ENCODE peak calls at places on chromosomes 16 and 17, in eight cellular contexts. One of them, this sample, is unnamed. For H3K9me3, the result is how much of the 10 kb centered on the place peaks cover.

GRCh38 chr17:45127209-45127582 is 5.1 kb downstream of the PLCD3 start:
- DNase-seq in neural progenitor cell: no peak
- DNase-seq in GM23248: no peak
- DNase-seq in cardiac muscle cell: peak
- DNase-seq in colonic mucosa: peak
- DNase-seq in CD4-positive, alpha-beta T cell: no peak
- DNase-seq in AG04450: no peak
- DNase-seq in heart right ventricle: no peak
- DNase-seq in this sample: peak

GRCh38 chr17:57935833-57936807 is 19.1 kb downstream of the CUEDC1 start:
- DNase-seq in neural progenitor cell: peak
- DNase-seq in GM23248: peak
- DNase-seq in cardiac muscle cell: peak
- DNase-seq in colonic mucosa: no peak
- DNase-seq in CD4-positive, alpha-beta T cell: no peak
- DNase-seq in AG04450: no peak
- DNase-seq in heart right ventricle: peak
- DNase-seq in this sample: no peak

GRCh38 chr16:82864332-82865040 is 237.7 kb downstream of the CDH13 start:
- DNase-seq in neural progenitor cell: no peak
- DNase-seq in GM23248: no peak
- DNase-seq in cardiac muscle cell: no peak
- DNase-seq in colonic mucosa: peak
- DNase-seq in CD4-positive, alpha-beta T cell: no peak
- DNase-seq in AG04450: no peak
- DNase-seq in heart right ventricle: no peak
- DNase-seq in this sample: no peak

GRCh38 chr16:88904676-88905365 is 38.4 kb upstream of the PABPN1L start:
- DNase-seq in neural progenitor cell: no peak
- DNase-seq in GM23248: no peak
- DNase-seq in cardiac muscle cell: no peak
- DNase-seq in colonic mucosa: no peak
- DNase-seq in CD4-positive, alpha-beta T cell: no peak
- DNase-seq in AG04450: no peak
- DNase-seq in heart right ventricle: no peak
- DNase-seq in this sample: no peak

GRCh38 chr17:4004517-4005295 is 40.5 kb upstream of the ATP2A3 start:
- DNase-seq in neural progenitor cell: peak
- DNase-seq in GM23248: peak
- DNase-seq in cardiac muscle cell: peak
- DNase-seq in colonic mucosa: peak
- DNase-seq in CD4-positive, alpha-beta T cell: peak
- DNase-seq in AG04450: no peak
- DNase-seq in heart right ventricle: peak
- DNase-seq in this sample: peak

GRCh38 chr17:57135026-57135747 is 50.1 kb downstream of the AKAP1 start:
- DNase-seq in neural progenitor cell: no peak
- DNase-seq in GM23248: no peak
- DNase-seq in cardiac muscle cell: no peak
- DNase-seq in colonic mucosa: no peak
- DNase-seq in CD4-positive, alpha-beta T cell: no peak
- DNase-seq in AG04450: no peak
- DNase-seq in heart right ventricle: no peak
- DNase-seq in this sample: no peak

GRCh38 chr16:49281843-49282642 is 405 bp upstream of the CBLN1 start:
- DNase-seq in neural progenitor cell: peak
- DNase-seq in GM23248: peak
- DNase-seq in cardiac muscle cell: peak
- DNase-seq in colonic mucosa: peak
- DNase-seq in CD4-positive, alpha-beta T cell: peak
- DNase-seq in AG04450: no peak
- DNase-seq in heart right ventricle: peak
- DNase-seq in this sample: peak

GRCh38 chr17:8875957-8876356 is 8.5 kb upstream of the PIK3R6 start:
- DNase-seq in neural progenitor cell: no peak
- DNase-seq in GM23248: peak
- DNase-seq in cardiac muscle cell: no peak
- DNase-seq in colonic mucosa: no peak
- DNase-seq in CD4-positive, alpha-beta T cell: no peak
- DNase-seq in AG04450: no peak
- DNase-seq in heart right ventricle: no peak
- DNase-seq in this sample: no peak

GRCh38 chr16:30082545-30083090 is 6.8 kb downstream of the PPP4C start:
- DNase-seq in neural progenitor cell: no peak
- DNase-seq in GM23248: no peak
- DNase-seq in cardiac muscle cell: no peak
- DNase-seq in colonic mucosa: no peak
- DNase-seq in CD4-positive, alpha-beta T cell: no peak
- DNase-seq in AG04450: no peak
- DNase-seq in heart right ventricle: no peak
- DNase-seq in this sample: no peak

GRCh38 chr16:886802-887731 is 83.7 kb downstream of the LMF1 start:
- DNase-seq in neural progenitor cell: peak
- DNase-seq in GM23248: no peak
- DNase-seq in cardiac muscle cell: peak
- DNase-seq in colonic mucosa: no peak
- DNase-seq in CD4-positive, alpha-beta T cell: no peak
- DNase-seq in AG04450: no peak
- DNase-seq in heart right ventricle: no peak
- DNase-seq in this sample: peak

GRCh38 chr17:59877965-59878364 is 14.8 kb downstream of the TUBD1 start:
- DNase-seq in neural progenitor cell: no peak
- DNase-seq in GM23248: no peak
- DNase-seq in cardiac muscle cell: no peak
- DNase-seq in colonic mucosa: no peak
- DNase-seq in CD4-positive, alpha-beta T cell: no peak
- DNase-seq in AG04450: no peak
- DNase-seq in heart right ventricle: no peak
- DNase-seq in this sample: no peak

GRCh38 chr17:5501725-5502124 is 15.4 kb downstream of the MIS12 start:
- DNase-seq in neural progenitor cell: no peak
- DNase-seq in GM23248: no peak
- DNase-seq in cardiac muscle cell: no peak
- DNase-seq in colonic mucosa: no peak
- DNase-seq in CD4-positive, alpha-beta T cell: no peak
- DNase-seq in AG04450: no peak
- DNase-seq in heart right ventricle: no peak
- DNase-seq in this sample: no peak

GRCh38 chr17:250487-251300 is 69.2 kb upstream of the DOC2B start:
- DNase-seq in neural progenitor cell: no peak
- DNase-seq in GM23248: no peak
- DNase-seq in cardiac muscle cell: no peak
- DNase-seq in colonic mucosa: no peak
- DNase-seq in CD4-positive, alpha-beta T cell: no peak
- DNase-seq in AG04450: no peak
- DNase-seq in heart right ventricle: no peak
- DNase-seq in this sample: no peak

DNA sequence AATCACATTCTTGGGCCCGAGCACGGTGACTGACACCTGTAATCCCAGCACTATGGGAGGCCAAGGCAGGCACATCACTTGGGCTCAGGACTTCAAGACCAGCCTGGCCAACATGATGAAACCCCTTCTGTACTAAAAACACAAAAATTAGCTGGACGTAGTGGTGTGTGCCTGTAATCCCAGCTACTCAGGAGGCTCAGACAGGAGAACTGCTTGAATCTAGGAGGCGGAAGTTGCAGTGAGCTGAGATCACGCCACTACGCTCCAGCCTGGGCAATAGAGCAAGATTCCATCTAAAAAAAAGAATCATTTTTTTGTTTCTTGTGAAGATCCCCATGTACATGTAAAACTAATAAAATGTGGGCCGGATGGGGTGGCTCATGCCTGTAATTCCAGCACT is 53.1 kb upstream of the ATF7IP2 start:
- DNase-seq in neural progenitor cell: no peak
- DNase-seq in GM23248: no peak
- DNase-seq in cardiac muscle cell: no peak
- DNase-seq in colonic mucosa: no peak
- DNase-seq in CD4-positive, alpha-beta T cell: no peak
- DNase-seq in AG04450: no peak
- DNase-seq in heart right ventricle: no peak
- DNase-seq in this sample: no peak
- H3K27ac ChIP-seq in neural progenitor cell: no peak
- H3K27ac ChIP-seq in GM23248: no peak
- H3K27ac ChIP-seq in cardiac muscle cell: peak
- H3K27ac ChIP-seq in colonic mucosa: no peak
- H3K27ac ChIP-seq in CD4-positive, alpha-beta T cell: no peak
- H3K27ac ChIP-seq in AG04450: no peak
- H3K27ac ChIP-seq in heart right ventricle: peak
- H3K27ac ChIP-seq in this sample: peak

DNA sequence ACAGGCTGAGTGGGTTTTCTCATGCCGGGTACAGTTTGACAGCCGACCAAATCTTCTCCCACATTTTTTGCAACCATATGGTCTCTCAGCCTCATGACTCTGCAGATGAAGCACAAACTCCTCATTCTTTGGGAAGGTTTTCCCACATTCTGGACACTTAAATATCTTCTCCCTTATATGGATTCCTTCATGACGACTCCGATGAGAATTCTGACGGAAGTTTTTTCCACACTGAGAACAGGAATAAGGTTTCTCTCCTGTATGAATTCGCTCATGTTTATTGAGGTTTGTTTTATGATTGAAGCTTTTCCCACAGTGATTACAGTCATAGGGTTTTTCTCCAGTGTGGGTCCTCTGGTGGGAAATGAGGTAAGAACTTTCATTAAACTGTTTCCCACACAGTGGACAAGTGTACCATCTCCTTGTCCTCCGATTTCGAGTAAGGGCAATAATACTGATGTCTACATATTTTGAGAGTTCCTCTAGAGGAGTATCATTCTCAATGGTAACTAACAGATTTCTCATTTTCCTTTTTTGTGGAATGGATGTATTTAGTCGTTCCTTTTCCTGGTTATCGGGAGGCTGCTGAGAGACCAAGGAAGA is 10.9 kb downstream of the ZNF200 start:
- DNase-seq in neural progenitor cell: no peak
- DNase-seq in GM23248: peak
- DNase-seq in cardiac muscle cell: no peak
- DNase-seq in colonic mucosa: no peak
- DNase-seq in CD4-positive, alpha-beta T cell: no peak
- DNase-seq in AG04450: no peak
- DNase-seq in heart right ventricle: no peak
- DNase-seq in this sample: no peak
- H3K9me3 ChIP-seq in neural progenitor cell: under half
- H3K9me3 ChIP-seq in GM23248: under half
- H3K9me3 ChIP-seq in cardiac muscle cell: under half
- H3K9me3 ChIP-seq in colonic mucosa: under half
- H3K9me3 ChIP-seq in CD4-positive, alpha-beta T cell: half or more
- H3K9me3 ChIP-seq in AG04450: half or more
- H3K9me3 ChIP-seq in heart right ventricle: half or more
- H3K9me3 ChIP-seq in this sample: half or more

GRCh38 chr17:7408863-7409262 is 1.2 kb downstream of the NLGN2 start:
- DNase-seq in neural progenitor cell: no peak
- DNase-seq in GM23248: no peak
- DNase-seq in cardiac muscle cell: no peak
- DNase-seq in colonic mucosa: no peak
- DNase-seq in CD4-positive, alpha-beta T cell: no peak
- DNase-seq in AG04450: no peak
- DNase-seq in heart right ventricle: no peak
- DNase-seq in this sample: no peak

GRCh38 chr17:7408341-7408740 is 696 bp downstream of the NLGN2 start:
- DNase-seq in neural progenitor cell: no peak
- DNase-seq in GM23248: no peak
- DNase-seq in cardiac muscle cell: no peak
- DNase-seq in colonic mucosa: no peak
- DNase-seq in CD4-positive, alpha-beta T cell: peak
- DNase-seq in AG04450: no peak
- DNase-seq in heart right ventricle: no peak
- DNase-seq in this sample: no peak

GRCh38 chr17:7409716-7410115 is 2.1 kb downstream of the NLGN2 start:
- DNase-seq in neural progenitor cell: no peak
- DNase-seq in GM23248: no peak
- DNase-seq in cardiac muscle cell: no peak
- DNase-seq in colonic mucosa: no peak
- DNase-seq in CD4-positive, alpha-beta T cell: no peak
- DNase-seq in AG04450: no peak
- DNase-seq in heart right ventricle: no peak
- DNase-seq in this sample: no peak

GRCh38 chr17:7411427-7411750 is 3.7 kb downstream of the NLGN2 start:
- DNase-seq in neural progenitor cell: no peak
- DNase-seq in GM23248: no peak
- DNase-seq in cardiac muscle cell: no peak
- DNase-seq in colonic mucosa: no peak
- DNase-seq in CD4-positive, alpha-beta T cell: no peak
- DNase-seq in AG04450: no peak
- DNase-seq in heart right ventricle: no peak
- DNase-seq in this sample: no peak

DNA sequence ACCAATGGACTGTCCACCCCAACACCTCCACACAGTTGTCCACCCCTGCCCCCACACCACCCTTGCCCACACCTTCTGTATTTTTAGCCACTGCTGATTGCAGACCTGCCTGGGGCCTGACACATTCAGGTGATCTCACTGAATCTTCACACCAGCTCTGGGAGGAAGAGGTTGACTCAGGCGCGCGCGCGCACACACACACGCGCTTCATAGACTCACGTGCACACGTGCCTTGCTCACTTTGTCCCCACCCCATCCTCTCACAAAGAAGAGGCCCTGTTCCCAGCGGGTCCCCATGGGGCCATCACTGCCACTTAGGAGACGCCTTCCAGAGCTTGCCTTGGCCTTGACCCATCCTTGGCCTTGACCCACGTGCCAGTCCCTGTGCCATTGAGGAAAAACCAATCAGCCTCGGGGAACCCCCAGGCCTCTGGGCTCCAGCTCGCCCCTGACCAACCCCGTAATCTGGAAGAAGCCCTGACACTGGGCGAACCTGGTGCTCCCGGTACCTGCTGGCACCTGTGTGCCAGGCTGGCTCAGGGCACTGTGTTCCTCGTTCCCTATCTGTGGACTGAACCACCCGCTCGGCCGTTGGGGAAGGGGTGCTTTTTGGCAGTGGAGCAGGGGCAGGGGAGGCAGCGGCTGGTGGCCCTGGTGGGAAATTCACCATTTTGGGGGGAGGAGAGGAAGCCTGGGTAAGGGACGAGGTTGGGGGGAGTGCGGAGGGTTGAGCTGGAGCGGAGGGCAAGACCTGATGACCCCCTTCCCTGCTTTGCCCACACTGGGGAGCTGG is 3.2 kb downstream of the NLGN2 start:
- DNase-seq in neural progenitor cell: no peak
- DNase-seq in GM23248: no peak
- DNase-seq in cardiac muscle cell: no peak
- DNase-seq in colonic mucosa: no peak
- DNase-seq in CD4-positive, alpha-beta T cell: no peak
- DNase-seq in AG04450: no peak
- DNase-seq in heart right ventricle: no peak
- DNase-seq in this sample: no peak
- H3K27ac ChIP-seq in neural progenitor cell: no peak
- H3K27ac ChIP-seq in GM23248: no peak
- H3K27ac ChIP-seq in cardiac muscle cell: no peak
- H3K27ac ChIP-seq in colonic mucosa: no peak
- H3K27ac ChIP-seq in CD4-positive, alpha-beta T cell: no peak
- H3K27ac ChIP-seq in AG04450: no peak
- H3K27ac ChIP-seq in heart right ventricle: no peak
- H3K27ac ChIP-seq in this sample: no peak

DNA sequence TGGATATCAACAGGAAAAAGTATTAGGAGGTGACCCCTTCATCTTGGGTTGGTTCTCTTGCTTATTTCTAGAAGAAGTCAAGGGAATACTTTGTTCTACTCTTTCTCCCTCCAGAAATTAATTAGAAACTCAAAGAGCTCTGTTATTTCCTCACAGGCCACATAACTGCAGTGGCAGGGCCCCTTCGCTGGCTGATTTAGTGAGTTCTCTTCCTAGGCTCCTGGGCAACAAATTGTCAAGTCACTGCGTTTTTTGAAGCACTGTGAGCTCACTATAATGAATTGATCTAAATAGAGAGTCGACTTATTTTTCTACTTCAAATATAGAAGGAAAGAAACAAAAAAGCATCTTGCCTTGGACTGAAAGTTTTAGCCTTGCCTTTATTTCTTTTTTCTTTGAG is 4.8 kb downstream of the SHISA6 start:
- DNase-seq in neural progenitor cell: no peak
- DNase-seq in GM23248: no peak
- DNase-seq in cardiac muscle cell: no peak
- DNase-seq in colonic mucosa: no peak
- DNase-seq in CD4-positive, alpha-beta T cell: no peak
- DNase-seq in AG04450: no peak
- DNase-seq in heart right ventricle: no peak
- DNase-seq in this sample: no peak
- H3K9me3 ChIP-seq in neural progenitor cell: under half
- H3K9me3 ChIP-seq in GM23248: under half
- H3K9me3 ChIP-seq in cardiac muscle cell: under half
- H3K9me3 ChIP-seq in colonic mucosa: under half
- H3K9me3 ChIP-seq in CD4-positive, alpha-beta T cell: under half
- H3K9me3 ChIP-seq in AG04450: half or more
- H3K9me3 ChIP-seq in heart right ventricle: under half
- H3K9me3 ChIP-seq in this sample: under half

This sample was measured in hepatocyte.